ENCODE peak calls at places on chromosomes 7 and 10, in six cellular contexts. P is A549, O is esophagus muscularis mucosa, G is ovary, C is GM12878, E is suprapubic skin. R is an unnamed sample.
A peak's percentile ranks its signal among the peaks of the same experiment; 100 is the strongest.

GRCh38 chr7:156929789-156930539 is 19.5 kb upstream of the NOM1 start:
- DNase-seq in P (no peak), O (no peak), E (no peak), C (no peak), G (no peak), R (no peak)

GRCh38 chr7:28627869-28628268 is 215.6 kb downstream of the CREB5 start:
- DNase-seq in C (no peak), E (no peak), O (no peak), G (no peak), P (no peak), R (no peak)

GRCh38 chr10:42937649-42938180 is 139.2 kb upstream of the RET start:
- DNase-seq in C (no peak), P (no peak), G (no peak), O (peak; percentile 90), E (no peak), R (no peak)

GRCh38 chr7:31096198-31096881 is 44.2 kb downstream of the ADCYAP1R1 start:
- DNase-seq in O (no peak), C (no peak), P (no peak), G (no peak), E (peak; percentile 17), R (peak; percentile 55)

GRCh38 chr7:75617634-75618234 is 121.0 kb downstream of the HIP1 start:
- DNase-seq in O (peak; percentile 94), G (no peak), P (peak; percentile 38), E (peak; percentile 78), C (peak; percentile 40), R (peak; percentile 82)

GRCh38 chr10:111344804-111345203 is 268.0 kb downstream of the ADRA2A start:
- DNase-seq in G (no peak), P (peak; percentile 12), E (no peak), O (no peak), C (no peak), R (no peak)

GRCh38 chr7:36881206-36881605 is 156.9 kb upstream of the AOAH start:
- DNase-seq in C (no peak), O (no peak), E (no peak), P (no peak), G (no peak), R (no peak)

GRCh38 chr7:98826811-98827231 is 43.0 kb downstream of the TMEM130 start:
- DNase-seq in O (no peak), P (no peak), E (no peak), C (no peak), G (no peak), R (peak; percentile 74)

GRCh38 chr7:12554421-12554820 is 16.1 kb upstream of the SCIN start:
- DNase-seq in O (no peak), E (no peak), C (no peak), G (no peak), P (no peak), R (no peak)

GRCh38 chr10:99391346-99391745 is 39.1 kb downstream of the GOT1 start:
- DNase-seq in E (no peak), C (no peak), O (no peak), P (no peak), G (no peak), R (no peak)

GRCh38 chr7:780516-780915 is 51.8 kb upstream of the SUN1 start:
- DNase-seq in E (no peak), G (no peak), C (no peak), P (no peak), O (no peak), R (no peak)

GRCh38 chr7:124700655-124701054 is 64.9 kb downstream of the GPR37 start:
- DNase-seq in E (no peak), C (no peak), P (no peak), O (no peak), G (no peak), R (no peak)

GRCh38 chr10:12995425-12995861 is 6.1 kb downstream of the CCDC3 start:
- DNase-seq in P (no peak), O (no peak), G (no peak), E (no peak), C (no peak), R (no peak)

GRCh38 chr7:135690566-135690965 is 28.3 kb downstream of the STMP1 start:
- DNase-seq in G (no peak), E (no peak), C (no peak), P (no peak), O (no peak), R (no peak)

GRCh38 chr7:135801045-135801693 is 52.6 kb upstream of the FAM180A start:
- DNase-seq in O (no peak), G (no peak), P (peak; percentile 73), C (peak; percentile 35), E (no peak), R (no peak)

GRCh38 chr10:17453377-17454091 is 861 bp downstream of the ST8SIA6 start:
- DNase-seq in C (no peak), O (no peak), P (peak; percentile 46), G (peak; percentile 13), E (peak; percentile 68), R (no peak)

GRCh38 chr10:63720072-63720537 is 198.9 kb downstream of the REEP3 start:
- DNase-seq in P (peak; percentile 57), O (no peak), E (no peak), C (peak; percentile 25), G (no peak), R (no peak)

GRCh38 chr10:98338318-98338717 is 70.3 kb upstream of the LOXL4 start:
- DNase-seq in P (no peak), E (no peak), O (no peak), C (no peak), G (no peak), R (no peak)

GRCh38 chr10:2541176-2541575 is 526.2 kb upstream of the PFKP start:
- DNase-seq in O (no peak), C (no peak), G (no peak), P (no peak), E (no peak), R (no peak)

GRCh38 chr10:114402871-114403544 is 1.3 kb downstream of the AFAP1L2 start:
- DNase-seq in C (no peak), E (no peak), G (no peak), O (no peak), P (no peak), R (peak; percentile 66)

GRCh38 chr7:157712666-157713235 is 375.9 kb downstream of the DNAJB6 start:
- DNase-seq in G (no peak), E (no peak), O (no peak), P (no peak), C (no peak), R (peak; percentile 26)

GRCh38 chr10:90805211-90805610 is 52.6 kb downstream of the HTR7 start:
- DNase-seq in P (no peak), C (no peak), G (no peak), O (no peak), E (no peak), R (no peak)

GRCh38 chr10:80382989-80383388 is 25.4 kb upstream of the PRXL2A start:
- DNase-seq in E (no peak), P (peak; percentile 46), O (no peak), G (peak; percentile 21), C (peak; percentile 19), R (no peak)

GRCh38 chr10:1412531-1413189 is 324.7 kb downstream of the ADARB2 start:
- DNase-seq in G (no peak), O (peak; percentile 83), E (no peak), P (no peak), C (no peak), R (no peak)

GRCh38 chr7:115831371-115831770 is 199.2 kb downstream of the TFEC start:
- DNase-seq in O (no peak), E (no peak), P (no peak), G (no peak), C (no peak), R (no peak)

GRCh38 chr7:25722856-25723255 is 429.1 kb upstream of the NFE2L3 start:
- DNase-seq in C (no peak), E (no peak), G (no peak), O (no peak), P (no peak), R (no peak)

GRCh38 chr10:73892314-73893080 is 18.1 kb upstream of the CAMK2G start:
- DNase-seq in P (peak; percentile 50), G (no peak), E (no peak), C (no peak), O (no peak), R (no peak)

GRCh38 chr10:44965651-44966097 is 6.1 kb downstream of the RASSF4 start:
- DNase-seq in C (no peak), O (no peak), G (no peak), P (no peak), E (peak; percentile 52), R (no peak)

GRCh38 chr7:100115026-100115425 is 4.1 kb downstream of the TAF6 start:
- DNase-seq in E (no peak), C (no peak), P (no peak), G (no peak), O (no peak), R (no peak)

GRCh38 chr10:627032-627992 is 62.2 kb downstream of the DIP2C start:
- DNase-seq in E (no peak), P (no peak), G (no peak), C (no peak), O (no peak), R (no peak)

GRCh38 chr7:23471090-23471859 is 984 bp upstream of the IGF2BP3 start:
- DNase-seq in G (no peak), C (no peak), O (peak; percentile 77), E (no peak), P (peak; percentile 92), R (no peak)

GRCh38 chr10:78041170-78042057 is 7.8 kb downstream of the RPS24 start:
- DNase-seq in E (no peak), O (no peak), C (no peak), P (no peak), G (no peak), R (no peak)

GRCh38 chr10:78042058-78042751 is 8.5 kb downstream of the RPS24 start:
- DNase-seq in P (no peak), O (no peak), G (no peak), C (no peak), E (no peak), R (no peak)

GRCh38 chr10:78038791-78039547 is 5.3 kb downstream of the RPS24 start:
- DNase-seq in E (no peak), O (no peak), C (no peak), P (no peak), G (no peak), R (no peak)

GRCh38 chr10:78038105-78038504 is 4.4 kb downstream of the RPS24 start:
- DNase-seq in E (no peak), P (no peak), G (no peak), O (no peak), C (no peak), R (no peak)

GRCh38 chr10:78039743-78040142 is 6.1 kb downstream of the RPS24 start:
- DNase-seq in C (no peak), O (no peak), P (no peak), G (no peak), E (no peak), R (no peak)
- H3K4me3 ChIP-seq in C (peak overlapping the region; percentile 33), O (no peak overlapping the region), P (no peak overlapping the region), G (no peak overlapping the region), E (no peak overlapping the region), R (no peak overlapping the region)

GRCh38 chr10:5497289-5497688 is 2.1 kb downstream of the CALML5 start:
- DNase-seq in G (no peak), E (no peak), C (no peak), O (no peak), P (no peak), R (no peak)
- TF ChIP-seq EP300 in G (no peak), E (no peak), C (no peak), O (no peak), P (no peak), R (no peak)

GRCh38 chr10:119423510-119423874 is 119.0 kb downstream of the RGS10 start:
- DNase-seq in P (no peak), G (no peak), O (no peak), C (no peak), E (no peak), R (no peak)
- H3K4me3 ChIP-seq in P (no peak overlapping the region), G (no peak overlapping the region), O (no peak overlapping the region), C (no peak overlapping the region), E (no peak overlapping the region), R (no peak overlapping the region)

GRCh38 chr7:93219877-93220276 is 6.4 kb downstream of the HEPACAM2 start:
- DNase-seq in O (no peak), E (no peak), P (no peak), G (no peak), C (no peak), R (no peak)
- TF ChIP-seq EP300 in O (no peak), E (no peak), P (no peak), G (no peak), C (no peak), R (no peak)

R was measured in sigmoid colon.